ENCODE peak calls at places on chromosome 11, in six cellular contexts. S, Q, L, F, R and W are unnamed samples.

GRCh38 chr11:14334893-14335292 is 24.1 kb downstream of the RRAS2 start:
- DNase-seq in S (no peak), Q (no peak), L (no peak), F (no peak), R (no peak), W (no peak)

GRCh38 chr11:37973926-37974325 is 1375.9 kb upstream of the RAG2 start:
- DNase-seq in S (no peak), Q (peak), L (no peak), F (no peak), R (no peak), W (no peak)

GRCh38 chr11:69831985-69832384 is 12.8 kb upstream of the FGF3 start:
- DNase-seq in S (no peak), Q (no peak), L (no peak), F (no peak), R (no peak), W (no peak)

GRCh38 chr11:2273311-2273710 is 2.9 kb upstream of the ASCL2 start:
- DNase-seq in S (no peak), Q (no peak), L (no peak), F (no peak), R (no peak), W (no peak)

GRCh38 chr11:65609236-65609635 is 4.8 kb downstream of the MAP3K11 start:
- DNase-seq in S (no peak), Q (no peak), L (no peak), F (no peak), R (no peak), W (no peak)

GRCh38 chr11:61499816-61500491 is 8.6 kb upstream of the LRRC10B start:
- DNase-seq in S (no peak), Q (no peak), L (no peak), F (no peak), R (no peak), W (no peak)

GRCh38 chr11:34266090-34266912 is 91.5 kb downstream of the ABTB2 start:
- DNase-seq in S (peak), Q (peak), L (peak), F (peak), R (peak), W (peak)

GRCh38 chr11:132055296-132055695 is 684.9 kb downstream of the NTM start:
- DNase-seq in S (no peak), Q (no peak), L (no peak), F (no peak), R (no peak), W (no peak)

GRCh38 chr11:123532131-123532530 is 102.1 kb downstream of the GRAMD1B start:
- DNase-seq in S (no peak), Q (no peak), L (no peak), F (no peak), R (no peak), W (no peak)

GRCh38 chr11:9817191-9817590 is 153.3 kb downstream of the SWAP70 start:
- DNase-seq in S (no peak), Q (no peak), L (no peak), F (no peak), R (no peak), W (no peak)

GRCh38 chr11:34999453-34999852 is 83.0 kb downstream of the PDHX start:
- DNase-seq in S (no peak), Q (no peak), L (no peak), F (no peak), R (no peak), W (no peak)

GRCh38 chr11:3107608-3108182 is 50.5 kb upstream of the CARS1 start:
- DNase-seq in S (no peak), Q (no peak), L (peak), F (no peak), R (no peak), W (no peak)

GRCh38 chr11:104694259-104695070 is 203.8 kb downstream of the CASP12 start:
- DNase-seq in S (peak), Q (peak), L (no peak), F (no peak), R (no peak), W (no peak)

GRCh38 chr11:10606536-10607208 is 38.2 kb upstream of the LYVE1 start:
- DNase-seq in S (no peak), Q (peak), L (no peak), F (no peak), R (no peak), W (peak)

GRCh38 chr11:123654566-123655081 is at the start of gene SCN3B:
- DNase-seq in S (peak), Q (peak), L (no peak), F (peak), R (peak), W (no peak)

GRCh38 chr11:76322593-76323341 is 58.2 kb downstream of the THAP12 start:
- DNase-seq in S (no peak), Q (no peak), L (no peak), F (no peak), R (no peak), W (no peak)

GRCh38 chr11:78783301-78783700 is 208.6 kb upstream of the NARS2 start:
- DNase-seq in S (no peak), Q (no peak), L (no peak), F (no peak), R (no peak), W (no peak)

GRCh38 chr11:63906087-63906486 is 10.9 kb downstream of the RCOR2 start:
- DNase-seq in S (no peak), Q (no peak), L (no peak), F (no peak), R (no peak), W (no peak)

GRCh38 chr11:11381471-11382100 is 28.5 kb upstream of the CSNK2A3 start:
- DNase-seq in S (no peak), Q (no peak), L (no peak), F (no peak), R (no peak), W (no peak)

GRCh38 chr11:39139581-39139980 is 2319.9 kb downstream of the LRRC4C start:
- DNase-seq in S (no peak), Q (no peak), L (no peak), F (no peak), R (no peak), W (no peak)

GRCh38 chr11:35185696-35186095 is 46.7 kb downstream of the CD44 start:
- DNase-seq in S (no peak), Q (peak), L (no peak), F (no peak), R (no peak), W (no peak)

GRCh38 chr11:77322506-77322905 is 21.0 kb upstream of the GDPD4 start:
- DNase-seq in S (no peak), Q (peak), L (no peak), F (peak), R (no peak), W (peak)

GRCh38 chr11:121460941-121461514 is 8.3 kb upstream of the SORL1-AS1 start:
- DNase-seq in S (no peak), Q (no peak), L (no peak), F (no peak), R (no peak), W (no peak)

GRCh38 chr11:111429066-111429506 is 50.0 kb upstream of the POU2AF1 start:
- DNase-seq in S (no peak), Q (peak), L (peak), F (no peak), R (peak), W (no peak)

GRCh38 chr11:1434941-1435340 is 45.2 kb downstream of the BRSK2 start:
- DNase-seq in S (no peak), Q (no peak), L (no peak), F (no peak), R (no peak), W (no peak)

GRCh38 chr11:1694846-1695547 is 2.0 kb upstream of the KRTAP5-6 start:
- DNase-seq in S (no peak), Q (no peak), L (no peak), F (no peak), R (no peak), W (no peak)

GRCh38 chr11:114683007-114683406 is 4.7 kb downstream of the NXPE2 start:
- DNase-seq in S (no peak), Q (no peak), L (no peak), F (no peak), R (no peak), W (no peak)

GRCh38 chr11:65573391-65574146 is 1.2 kb downstream of the FAM89B start:
- DNase-seq in S (no peak), Q (no peak), L (no peak), F (no peak), R (no peak), W (no peak)

GRCh38 chr11:65500262-65501004 is 1.6 kb downstream of the MALAT1 start:
- DNase-seq in S (peak), Q (peak), L (no peak), F (no peak), R (peak), W (no peak)

GRCh38 chr11:2092956-2093412 is 46.2 kb downstream of the IGF2 start:
- DNase-seq in S (no peak), Q (peak), L (no peak), F (no peak), R (peak), W (no peak)

GRCh38 chr11:64624869-64625481 is 34.0 kb downstream of the SLC22A12 start:
- DNase-seq in S (no peak), Q (no peak), L (no peak), F (no peak), R (no peak), W (no peak)

GRCh38 chr11:50080256-50080655 is 47.6 kb downstream of the OR4C45 start:
- DNase-seq in S (no peak), Q (no peak), L (no peak), F (no peak), R (no peak), W (no peak)

GRCh38 chr11:86582898-86583297 is 89.5 kb downstream of the ME3 start:
- DNase-seq in S (no peak), Q (peak), L (no peak), F (no peak), R (no peak), W (no peak)

GRCh38 chr11:46948378-46949131 is 12.0 kb downstream of the CSTPP1 start:
- DNase-seq in S (peak), Q (peak), L (no peak), F (no peak), R (no peak), W (no peak)

GRCh38 chr11:434496-434895 is 7.3 kb downstream of the ANO9 start:
- DNase-seq in S (no peak), Q (no peak), L (no peak), F (no peak), R (no peak), W (no peak)
- H3K4me3 ChIP-seq in S (no peak), Q (no peak), L (no peak), F (no peak), R (no peak), W (no peak)

GRCh38 chr11:117621226-117621625 is 175.8 kb downstream of the DSCAML1 start:
- DNase-seq in S (no peak), Q (peak), L (no peak), F (no peak), R (no peak), W (no peak)
- TF ChIP-seq CTCF in S (peak), Q (peak), L (no peak), F (peak), R (peak), W (peak)

GRCh38 chr11:12673924-12674570 is at the start of gene TEAD1:
- DNase-seq in S (peak), Q (peak), L (peak), F (peak), R (peak), W (no peak)

GRCh38 chr11:12674571-12674935 is 332 bp downstream of the TEAD1 start:
- DNase-seq in S (no peak), Q (no peak), L (no peak), F (no peak), R (peak), W (no peak)

GRCh38 chr11:12673601-12673923 is 659 bp upstream of the TEAD1 start:
- DNase-seq in S (no peak), Q (no peak), L (no peak), F (no peak), R (no peak), W (no peak)

GRCh38 chr11:12675951-12676711 is 1.9 kb downstream of the TEAD1 start:
- DNase-seq in S (no peak), Q (peak), L (no peak), F (no peak), R (no peak), W (no peak)

DNA sequence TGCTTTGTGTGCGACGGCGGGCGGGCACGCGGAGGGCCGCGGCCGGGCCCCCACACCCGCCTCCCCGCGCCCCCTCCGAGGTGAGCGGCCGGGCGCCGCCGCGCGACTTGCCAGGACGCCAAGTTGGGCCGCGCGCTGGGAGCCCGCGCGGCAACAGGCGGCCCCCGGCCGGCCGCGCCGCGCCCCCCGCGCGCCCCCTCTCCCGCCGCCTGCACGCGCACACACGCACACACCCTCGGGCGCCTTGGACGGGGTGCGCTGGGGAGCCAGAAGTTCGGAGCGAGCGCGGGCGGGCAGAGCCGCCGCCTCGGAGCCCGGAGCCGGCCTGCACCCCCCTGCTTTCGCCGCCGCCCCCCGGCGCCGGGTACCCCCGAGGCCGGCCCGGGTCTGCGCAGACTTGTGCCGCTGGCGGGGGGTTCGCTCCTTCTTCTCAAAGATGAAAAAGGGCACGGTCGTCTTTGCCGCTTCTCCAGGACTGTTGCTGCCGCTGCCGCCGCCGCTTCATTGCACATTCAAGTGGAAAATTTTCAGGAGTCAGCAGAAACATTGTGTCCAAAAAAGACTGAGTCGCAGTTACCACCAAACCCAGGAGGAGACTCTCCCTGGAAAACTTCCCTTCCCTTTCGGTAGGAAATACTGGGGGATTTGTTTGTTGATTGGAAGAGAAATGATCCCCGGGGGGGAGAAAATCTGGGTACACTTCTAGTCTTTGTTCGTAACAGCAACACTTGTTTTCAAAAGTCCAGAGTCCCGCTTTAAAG is 895 bp downstream of the TEAD1 start:
- DNase-seq in S (no peak), Q (no peak), L (peak), F (peak), R (peak), W (no peak)
- H3K4me3 ChIP-seq in S (peak), Q (peak), L (peak), F (peak), R (peak), W (peak)

GRCh38 chr11:116366451-116366850 is 406.3 kb downstream of the BUD13 start:
- DNase-seq in S (no peak), Q (no peak), L (no peak), F (no peak), R (no peak), W (no peak)
- TF ChIP-seq CTCF in S (no peak), Q (no peak), L (no peak), F (no peak), R (no peak), W (no peak)

DNA sequence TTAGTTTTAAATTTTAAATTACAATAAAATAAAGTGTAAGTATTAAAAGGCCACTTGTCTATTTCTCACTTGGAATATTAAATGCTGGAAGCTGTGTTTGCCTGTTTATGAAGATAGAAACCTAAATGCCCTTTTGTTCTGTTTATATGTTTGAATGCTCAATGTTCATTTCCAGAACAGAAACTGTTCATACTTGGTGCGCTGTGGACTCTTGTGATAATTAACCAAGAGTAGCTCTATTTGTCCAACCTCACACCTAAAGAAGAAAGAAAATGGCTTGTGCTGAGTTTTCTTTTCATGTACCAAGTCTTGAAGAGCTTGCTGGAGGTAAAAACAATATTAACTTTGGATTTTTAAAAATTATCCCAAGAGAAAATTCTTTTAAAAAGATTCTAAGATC is 5.7 kb downstream of the C11orf54 start:
- DNase-seq in S (no peak), Q (no peak), L (no peak), F (no peak), R (no peak), W (no peak)
- H3K4me3 ChIP-seq in S (no peak), Q (no peak), L (no peak), F (no peak), R (no peak), W (peak)

GRCh38 chr11:59427068-59427382 is 812 bp upstream of the OR5A2 start:
- DNase-seq in S (no peak), Q (no peak), L (no peak), F (no peak), R (no peak), W (no peak)

GRCh38 chr11:59426361-59427067 is at the start of gene OR5A2:
- DNase-seq in S (no peak), Q (no peak), L (no peak), F (no peak), R (no peak), W (no peak)

GRCh38 chr11:59425131-59425530 is 1.1 kb downstream of the OR5A2 start:
- DNase-seq in S (no peak), Q (no peak), L (no peak), F (no peak), R (no peak), W (no peak)

GRCh38 chr11:59429924-59430516 is 3.8 kb upstream of the OR5A2 start:
- DNase-seq in S (peak), Q (peak), L (no peak), F (no peak), R (no peak), W (peak)
- TF ChIP-seq CTCF in S (peak), Q (peak), L (peak), F (peak), R (peak), W (peak)

DNA sequence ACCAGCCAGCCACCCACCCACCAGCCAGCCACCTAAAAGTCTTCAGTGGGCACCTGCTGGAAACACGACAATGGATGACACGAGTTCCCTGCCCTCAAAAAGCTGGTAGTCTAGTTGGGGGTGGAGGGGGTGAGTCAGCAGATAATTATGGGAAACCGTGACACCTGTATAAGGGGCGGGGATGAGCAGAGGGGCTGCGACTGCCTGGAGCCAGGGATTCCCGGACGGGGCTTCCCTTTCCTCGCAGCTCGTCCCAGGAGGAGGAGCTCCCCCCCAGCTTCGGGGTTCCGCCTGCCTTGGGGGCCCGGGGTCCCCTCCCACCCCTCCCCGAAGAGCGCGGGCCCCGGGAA is 2.3 kb upstream of the RTN4RL2 start:
- DNase-seq in S (no peak), Q (no peak), L (no peak), F (no peak), R (no peak), W (no peak)
- H3K4me3 ChIP-seq in S (no peak), Q (no peak), L (peak), F (peak), R (peak), W (no peak)

DNA sequence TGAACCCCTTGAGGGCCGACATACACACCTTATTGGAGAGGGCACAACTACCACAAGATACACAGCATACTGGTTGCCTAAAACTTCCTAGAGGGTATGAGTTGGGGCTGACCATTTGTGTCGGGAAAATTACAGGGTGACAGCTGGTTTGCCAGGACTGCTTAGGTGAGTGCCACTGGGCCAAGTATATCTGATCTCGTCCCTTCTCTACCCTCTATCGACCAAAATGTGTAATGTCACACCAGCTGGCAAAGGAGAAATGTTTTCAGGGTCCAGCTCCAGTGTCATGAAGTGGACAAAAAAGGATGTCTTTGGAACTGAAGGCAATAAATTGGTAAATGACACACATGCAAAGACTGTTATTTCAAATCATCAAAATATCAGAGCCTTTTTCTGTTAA is 126.1 kb downstream of the PGR start:
- DNase-seq in S (no peak), Q (no peak), L (no peak), F (no peak), R (no peak), W (no peak)
- TF ChIP-seq CTCF in S (no peak), Q (peak), L (no peak), F (no peak), R (no peak), W (peak)